ENCODE peak calls at places on chromosomes 2 and 18, in four cellular contexts. Q is fibroblast of lung, J is mammary epithelial cell, A is HCT116. G is an unnamed sample.

GRCh38 chr2:136173126-136173525 is 55.2 kb upstream of the CXCR4 start:
- DNase-seq in J (no peak), Q (no peak), A (no peak), G (no peak)

GRCh38 chr2:215660687-215661086 is 224.8 kb upstream of the FN1 start:
- DNase-seq in J (peak; percentile 96), Q (peak; percentile 47), A (no peak), G (no peak)

GRCh38 chr18:33212363-33212762 is 228.2 kb downstream of the CCDC178 start:
- DNase-seq in J (peak; percentile 9), Q (no peak), A (no peak), G (no peak)

GRCh38 chr18:55579888-55580287 is 8.1 kb downstream of the TCF4 start:
- DNase-seq in A (no peak), J (no peak), Q (peak; percentile 65), G (no peak)

GRCh38 chr2:200905618-200906296 is 16.6 kb downstream of the NIF3L1 start:
- DNase-seq in Q (peak; percentile 75), A (peak; percentile 69), J (peak; percentile 45), G (peak; percentile 64)

GRCh38 chr2:84807063-84807485 is 73.8 kb downstream of the TRABD2A start:
- DNase-seq in J (peak; percentile 74), A (peak; percentile 6), Q (peak; percentile 99), G (peak; percentile 14)

GRCh38 chr2:119545076-119545475 is 827 bp downstream of the CFAP221 start:
- DNase-seq in Q (no peak), J (no peak), A (no peak), G (no peak)

GRCh38 chr18:79770501-79770815 is 27.3 kb upstream of the KCNG2 start:
- DNase-seq in Q (no peak), J (no peak), A (no peak), G (no peak)

GRCh38 chr2:223586261-223586660 is 15.9 kb downstream of the SCG2 start:
- DNase-seq in J (peak; percentile 27), Q (peak; percentile 95), A (no peak), G (peak; percentile 60)

GRCh38 chr18:10012526-10012925 is 98.7 kb downstream of the VAPA start:
- DNase-seq in J (no peak), A (no peak), Q (no peak), G (no peak)

GRCh38 chr18:3886575-3887322 is 436.8 kb downstream of the TGIF1 start:
- DNase-seq in A (no peak), Q (no peak), J (no peak), G (no peak)

GRCh38 chr2:100391735-100392515 is 25.5 kb downstream of the CHST10 start:
- DNase-seq in A (no peak), J (no peak), Q (no peak), G (no peak)

GRCh38 chr18:5285326-5285725 is 10.2 kb downstream of the ZBTB14 start:
- DNase-seq in A (no peak), Q (no peak), J (no peak), G (no peak)

GRCh38 chr18:48924621-48925601 is 25.9 kb downstream of the SMAD7 start:
- DNase-seq in A (no peak), J (no peak), Q (no peak), G (no peak)

GRCh38 chr2:56687169-56687568 is 503.4 kb downstream of the CCDC85A start:
- DNase-seq in J (peak; percentile 29), A (no peak), Q (no peak), G (peak; percentile 37)

GRCh38 chr2:152054593-152054992 is 44.3 kb downstream of the CACNB4 start:
- DNase-seq in A (peak; percentile 36), Q (peak; percentile 61), J (peak; percentile 66), G (peak; percentile 68)

GRCh38 chr18:59861963-59862819 is 37.6 kb upstream of the PMAIP1 start:
- DNase-seq in J (peak; percentile 70), Q (no peak), A (no peak), G (no peak)

GRCh38 chr2:98505991-98506664 is 61.5 kb downstream of the INPP4A start:
- DNase-seq in Q (no peak), J (peak; percentile 31), A (no peak), G (no peak)

GRCh38 chr2:98504386-98505109 is 59.9 kb downstream of the INPP4A start:
- DNase-seq in J (no peak), Q (peak; percentile 27), A (no peak), G (no peak)

GRCh38 chr2:98507461-98507860 is 62.8 kb downstream of the INPP4A start:
- DNase-seq in Q (no peak), A (no peak), J (no peak), G (no peak)

GRCh38 chr2:98503481-98504096 is 58.9 kb downstream of the INPP4A start:
- DNase-seq in Q (no peak), A (no peak), J (no peak), G (no peak)

GRCh38 chr2:98505311-98505808 is 60.7 kb downstream of the INPP4A start:
- DNase-seq in A (no peak), J (no peak), Q (no peak), G (no peak)
- H3K4me3 ChIP-seq in A (no peak overlapping the region), J (no peak overlapping the region), Q (no peak overlapping the region), G (no peak overlapping the region)

DNA sequence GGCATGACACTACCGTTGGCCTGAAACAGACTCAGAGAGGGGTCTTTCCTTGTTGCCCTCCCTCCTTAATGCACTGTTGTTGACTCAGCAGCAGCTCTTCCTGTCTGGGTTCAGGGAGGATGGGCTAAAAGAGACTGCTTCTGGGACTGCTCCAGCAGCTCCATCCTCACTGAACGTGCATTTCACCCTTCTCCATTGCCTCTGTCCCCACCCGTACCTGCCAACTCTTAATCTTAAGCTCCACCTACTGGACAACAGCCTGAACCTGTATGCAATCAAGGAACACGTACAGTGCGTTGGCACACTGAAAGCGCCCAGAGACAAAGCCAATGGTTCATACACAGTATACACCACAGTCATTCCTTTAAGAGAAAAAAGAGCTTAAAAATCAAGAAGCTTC is 230.8 kb upstream of the RAB6C start:
- DNase-seq in Q (no peak), A (peak; percentile 18), J (peak; percentile 2), G (peak; percentile 54)
- TF ChIP-seq CTCF in Q (no peak), A (peak; percentile 43), J (peak; percentile 25), G (peak; percentile 34)

DNA sequence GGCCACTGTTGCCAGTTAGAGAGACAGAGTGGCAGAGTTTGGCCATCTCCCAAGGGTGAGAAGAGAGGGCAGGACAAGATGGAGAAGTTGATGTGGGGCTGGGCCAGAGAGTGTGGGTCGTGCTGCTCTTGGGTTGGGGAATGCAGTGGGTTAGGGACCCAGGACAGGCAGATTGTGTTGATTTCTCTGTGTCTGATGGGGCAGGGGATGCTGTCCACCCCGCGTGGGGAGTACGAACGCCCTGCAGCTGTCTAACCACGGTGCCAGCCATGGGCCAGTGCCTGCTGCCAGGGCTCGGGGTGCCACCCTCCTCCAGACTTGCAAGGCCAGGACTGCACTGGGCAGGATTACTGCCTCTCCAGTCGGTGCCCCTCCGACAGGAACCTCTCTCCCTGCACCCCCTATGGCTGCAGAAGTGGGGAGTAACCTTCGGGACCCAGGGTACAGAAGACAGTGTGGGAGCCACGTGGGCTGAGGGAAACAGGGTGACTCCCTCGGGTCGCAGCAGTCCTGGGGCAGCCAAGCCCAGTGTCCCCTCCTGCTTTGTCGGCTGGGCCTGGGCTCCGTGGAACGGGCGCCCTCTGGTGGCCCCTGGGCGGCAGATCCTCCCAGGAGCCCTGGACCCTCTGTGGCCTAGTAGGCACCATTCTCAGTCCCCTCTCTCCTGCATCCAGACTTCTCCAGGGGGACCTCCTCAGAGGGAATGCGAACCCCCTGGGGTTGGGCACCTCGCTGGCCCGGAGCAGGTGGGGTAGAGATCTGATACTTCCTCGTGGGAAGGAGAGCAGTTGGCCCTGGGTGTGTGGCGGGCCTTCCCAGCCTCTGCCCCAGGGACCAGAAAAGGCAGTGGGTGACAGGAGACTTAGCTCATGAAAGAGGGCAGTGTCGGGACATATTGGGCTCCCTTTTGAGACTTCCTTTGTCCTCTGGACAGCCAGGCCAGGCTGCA is 2.7 kb downstream of the GPC1 start:
- DNase-seq in Q (peak; percentile 62), A (peak; percentile 38), J (peak; percentile 60), G (peak; percentile 80)
- TF ChIP-seq EZH2 in Q (no peak), A (no peak), J (no peak), G (no peak)

GRCh38 chr18:74040459-74041332 is 106.9 kb downstream of the FBXO15 start:
- DNase-seq in Q (no peak), A (peak; percentile 4), J (no peak), G (peak; percentile 60)
- H3K4me3 ChIP-seq in Q (no peak overlapping the region), A (no peak overlapping the region), J (no peak overlapping the region), G (no peak overlapping the region)

GRCh38 chr2:74454654-74455511 is at the start of gene INO80B:
- DNase-seq in Q (peak; percentile 99), J (peak; percentile 96), A (peak; percentile 98), G (peak; percentile 98)
- TF ChIP-seq CTCF in Q (no peak), J (no peak), A (no peak), G (no peak)

GRCh38 chr2:169363570-169364150 is 1.3 kb upstream of the LRP2 start:
- DNase-seq in A (no peak), Q (peak; percentile 8), J (peak; percentile 1), G (no peak)
- TF ChIP-seq EZH2 in A (no peak), Q (peak; percentile 13), J (peak; percentile 81), G (peak; percentile 72)

GRCh38 chr2:109091526-109091925 is 37.5 kb upstream of the SH3RF3 start:
- DNase-seq in A (no peak), J (no peak), Q (no peak), G (no peak)
- H3K4me3 ChIP-seq in A (no peak overlapping the region), J (no peak overlapping the region), Q (no peak overlapping the region), G (no peak overlapping the region)

DNA sequence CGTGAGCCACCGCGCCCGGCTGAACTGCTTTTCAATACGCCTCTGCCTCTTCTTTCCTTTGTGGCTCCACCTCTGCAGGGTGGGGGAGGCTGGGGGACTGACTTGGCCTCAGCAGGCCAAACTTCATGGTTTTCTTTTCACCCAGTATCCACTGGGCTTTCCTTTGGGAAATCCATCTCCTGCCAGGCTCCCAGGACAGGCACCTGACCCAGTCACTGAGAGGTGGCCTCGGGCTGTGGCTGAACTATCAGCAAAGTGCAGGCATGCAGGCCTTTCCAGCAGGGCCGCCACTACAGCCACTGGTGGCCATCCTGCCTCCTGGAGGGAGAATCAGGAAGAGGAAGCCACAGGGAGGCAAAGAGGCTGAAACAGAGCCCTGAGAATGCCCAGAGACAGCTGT is 33.4 kb upstream of the SEMA4C start:
- DNase-seq in J (no peak), Q (no peak), A (no peak), G (no peak)
- TF ChIP-seq CTCF in J (no peak), Q (no peak), A (no peak), G (no peak)